ENCODE peak calls at places on chromosome 10, in four cellular contexts. X is left lung; B is stimulated activated naive CD8-positive, alpha-beta T cell treated with anti-CD3 and anti-CD28 coated beads, Interleukin-15, Interleukin-2, amounts not matched to agents 100 U/mL and 50 U/mL, for 24 hours; N is NCI-H345. Z is an unnamed sample.

GRCh38 chr10:95476482-95477174 is 84.5 kb downstream of the SORBS1 start:
- DNase-seq in N (no peak), B (no peak), X (no peak), Z (no peak)

GRCh38 chr10:50347394-50347802 is 96.1 kb upstream of the ASAH2 start:
- DNase-seq in N (no peak), X (no peak), B (peak), Z (peak)

GRCh38 chr10:80459047-80459865 is 5.1 kb downstream of the TSPAN14 start:
- DNase-seq in X (peak), B (peak), N (peak), Z (peak)

GRCh38 chr10:17735166-17735941 is 16.6 kb upstream of the TMEM236 start:
- DNase-seq in X (no peak), B (no peak), N (no peak), Z (no peak)

GRCh38 chr10:16545126-16545736 is 23.6 kb upstream of the C1QL3 start:
- DNase-seq in N (no peak), X (no peak), B (no peak), Z (peak)

GRCh38 chr10:90890347-90890746 is 18.6 kb downstream of the RPP30 start:
- DNase-seq in X (no peak), N (no peak), B (no peak), Z (no peak)

GRCh38 chr10:118845776-118846175 is 91.0 kb upstream of the CACUL1 start:
- DNase-seq in B (no peak), N (no peak), X (no peak), Z (no peak)

GRCh38 chr10:71835671-71836593 is 15.1 kb downstream of the PSAP start:
- DNase-seq in N (peak), X (no peak), B (peak), Z (peak)

GRCh38 chr10:6408799-6409198 is 171.3 kb downstream of the PRKCQ start:
- DNase-seq in B (no peak), X (no peak), N (no peak), Z (no peak)

Z was measured in activated CD8-positive, alpha-beta T cell treated with anti-CD3 and anti-CD28 coated beads for 36 hours.